ENCODE peak calls at places on chromosome 11, in five cellular contexts. Y is GM23338; X is testis; C is CD8-positive, alpha-beta memory T cell; T is breast epithelium. E is an unnamed sample.

GRCh38 chr11:13448876-13449275 is 14.1 kb downstream of the BTBD10 start:
- DNase-seq in Y (no peak), T (no peak), X (no peak), C (no peak), E (no peak)

GRCh38 chr11:10450451-10451398 is 4.3 kb upstream of the AMPD3 start:
- DNase-seq in X (peak), Y (peak), C (peak), T (peak), E (no peak)

GRCh38 chr11:117092951-117093590 is 5.2 kb downstream of the SIK3 start:
- DNase-seq in T (no peak), X (no peak), C (no peak), Y (no peak), E (no peak)

GRCh38 chr11:103601230-103601846 is 435.1 kb upstream of the DDI1 start:
- DNase-seq in X (peak), Y (peak), C (no peak), T (no peak), E (no peak)

GRCh38 chr11:108958446-108959123 is 293.7 kb downstream of the DDX10 start:
- DNase-seq in Y (no peak), C (no peak), X (no peak), T (no peak), E (no peak)

GRCh38 chr11:57566035-57566504 is 1.4 kb downstream of the UBE2L6 start:
- DNase-seq in C (peak), T (no peak), Y (no peak), X (peak), E (no peak)

GRCh38 chr11:6618117-6619020 is 853 bp downstream of the TPP1 start:
- DNase-seq in T (no peak), C (peak), Y (no peak), X (peak), E (peak)

GRCh38 chr11:47854667-47855066 is 6.5 kb upstream of the NUP160 start:
- DNase-seq in T (no peak), X (no peak), C (no peak), Y (no peak), E (no peak)

GRCh38 chr11:95443386-95443785 is 212.4 kb upstream of the SESN3 start:
- DNase-seq in X (no peak), C (no peak), Y (no peak), T (no peak), E (no peak)

GRCh38 chr11:28535677-28536076 is 427.5 kb downstream of the METTL15 start:
- DNase-seq in T (no peak), X (no peak), Y (no peak), C (no peak), E (no peak)

GRCh38 chr11:9565822-9566560 is 7.5 kb upstream of the WEE1 start:
- DNase-seq in C (peak), T (peak), X (no peak), Y (peak), E (no peak)

GRCh38 chr11:19474954-19475811 is 234.4 kb upstream of the E2F8 start:
- DNase-seq in T (no peak), Y (no peak), C (no peak), X (no peak), E (peak)

GRCh38 chr11:69489031-69489745 is 7.7 kb downstream of the LINC01488 start:
- DNase-seq in X (peak), T (no peak), C (no peak), Y (no peak), E (no peak)

GRCh38 chr11:17547932-17548331 is 873 bp downstream of the OTOG start:
- DNase-seq in X (no peak), Y (peak), C (no peak), T (no peak), E (no peak)

GRCh38 chr11:13042873-13043338 is 33.8 kb downstream of the RASSF10 start:
- DNase-seq in X (no peak), Y (peak), C (no peak), T (no peak), E (no peak)

GRCh38 chr11:123188508-123189165 is 6.4 kb downstream of the CLMP start:
- DNase-seq in Y (no peak), T (peak), X (peak), C (no peak), E (peak)

GRCh38 chr11:86592047-86592564 is 80.3 kb downstream of the ME3 start:
- DNase-seq in C (no peak), Y (no peak), X (no peak), T (no peak), E (no peak)

GRCh38 chr11:62358273-62358672 is 21.0 kb downstream of the ASRGL1 start:
- DNase-seq in X (no peak), C (no peak), T (no peak), Y (no peak), E (no peak)

GRCh38 chr11:76654310-76654851 is 16.2 kb downstream of the LRRC32 start:
- DNase-seq in X (peak), C (no peak), Y (no peak), T (no peak), E (no peak)

GRCh38 chr11:130237282-130238006 is 77.3 kb downstream of the ZBTB44 start:
- DNase-seq in C (no peak), T (no peak), X (no peak), Y (no peak), E (no peak)

GRCh38 chr11:504053-504993 is 2.7 kb downstream of the RNH1 start:
- DNase-seq in T (no peak), X (peak), Y (peak), C (no peak), E (no peak)
- H3K27ac ChIP-seq in T (peak), X (peak), Y (no peak), C (peak), E (peak)

GRCh38 chr11:5235364-5236095 is 1.2 kb upstream of the HBD start:
- DNase-seq in Y (no peak), X (no peak), T (no peak), C (no peak), E (no peak)
- H3K27ac ChIP-seq in Y (no peak), X (no peak), T (no peak), C (no peak), E (no peak)

GRCh38 chr11:59807047-59807446 is 3.5 kb downstream of the MRPL16 start:
- DNase-seq in T (no peak), X (no peak), C (no peak), Y (no peak), E (no peak)

GRCh38 chr11:59813364-59813763 is 2.8 kb upstream of the MRPL16 start:
- DNase-seq in T (no peak), Y (no peak), X (no peak), C (no peak), E (no peak)

GRCh38 chr11:59812220-59812619 is 1.6 kb upstream of the MRPL16 start:
- DNase-seq in X (no peak), Y (no peak), T (no peak), C (no peak), E (no peak)

GRCh38 chr11:59810911-59811259 is 307 bp upstream of the MRPL16 start:
- DNase-seq in C (no peak), Y (no peak), T (no peak), X (no peak), E (no peak)

GRCh38 chr11:59810189-59810910 is at the start of gene MRPL16:
- DNase-seq in C (peak), X (peak), Y (peak), T (peak), E (peak)
- H3K27ac ChIP-seq in C (peak), X (peak), Y (peak), T (peak), E (no peak)

GRCh38 chr11:66567787-66568123 is 651 bp downstream of the CTSF start:
- DNase-seq in Y (no peak), X (no peak), T (no peak), C (no peak), E (no peak)

GRCh38 chr11:66569076-66569475 is 670 bp upstream of the CTSF start:
- DNase-seq in T (no peak), Y (no peak), C (no peak), X (no peak), E (no peak)

GRCh38 chr11:66568124-66568916 is at the start of gene CTSF:
- DNase-seq in Y (peak), T (peak), C (peak), X (peak), E (no peak)

GRCh38 chr11:66570826-66571222 is 2.4 kb upstream of the CTSF start:
- DNase-seq in X (no peak), Y (peak), C (no peak), T (no peak), E (no peak)

GRCh38 chr11:66570117-66570825 is 1.9 kb upstream of the CTSF start:
- DNase-seq in T (no peak), Y (peak), C (no peak), X (no peak), E (no peak)
- H3K27ac ChIP-seq in T (no peak), Y (peak), C (no peak), X (no peak), E (no peak)

DNA sequence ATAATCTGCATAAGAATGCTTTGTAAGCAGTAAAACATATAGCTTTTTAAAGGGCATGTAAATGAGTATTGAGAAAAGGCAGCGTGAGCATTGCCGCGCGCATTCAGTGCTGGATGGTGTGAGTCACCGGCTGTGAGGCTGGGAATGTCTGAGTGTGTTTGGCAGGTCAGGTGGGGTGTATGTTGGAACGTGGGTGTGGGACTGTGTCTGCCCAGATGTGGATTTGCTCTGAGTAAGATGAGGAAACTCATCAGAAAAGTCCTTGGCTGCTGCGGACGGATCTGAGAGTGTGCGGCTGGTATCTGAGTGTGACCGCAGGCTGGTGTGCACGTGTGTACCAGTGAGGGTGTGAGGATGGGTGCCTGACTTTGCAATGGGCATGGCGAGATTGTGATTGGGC is 66.2 kb upstream of the NECTIN1 start:
- DNase-seq in C (no peak), X (no peak), Y (no peak), T (no peak), E (no peak)
- H3K27ac ChIP-seq in C (no peak), X (no peak), Y (no peak), T (no peak), E (no peak)

GRCh38 chr11:73152086-73152853 is 10.2 kb upstream of the FCHSD2 start:
- DNase-seq in C (no peak), T (no peak), X (no peak), Y (no peak), E (no peak)

GRCh38 chr11:73156114-73156513 is 14.0 kb upstream of the FCHSD2 start:
- DNase-seq in C (no peak), Y (no peak), X (no peak), T (no peak), E (no peak)

GRCh38 chr11:73151371-73151870 is 9.3 kb upstream of the FCHSD2 start:
- DNase-seq in T (no peak), Y (no peak), X (no peak), C (no peak), E (no peak)

GRCh38 chr11:73154178-73154577 is 12.1 kb upstream of the FCHSD2 start:
- DNase-seq in X (no peak), C (no peak), T (no peak), Y (no peak), E (no peak)

DNA sequence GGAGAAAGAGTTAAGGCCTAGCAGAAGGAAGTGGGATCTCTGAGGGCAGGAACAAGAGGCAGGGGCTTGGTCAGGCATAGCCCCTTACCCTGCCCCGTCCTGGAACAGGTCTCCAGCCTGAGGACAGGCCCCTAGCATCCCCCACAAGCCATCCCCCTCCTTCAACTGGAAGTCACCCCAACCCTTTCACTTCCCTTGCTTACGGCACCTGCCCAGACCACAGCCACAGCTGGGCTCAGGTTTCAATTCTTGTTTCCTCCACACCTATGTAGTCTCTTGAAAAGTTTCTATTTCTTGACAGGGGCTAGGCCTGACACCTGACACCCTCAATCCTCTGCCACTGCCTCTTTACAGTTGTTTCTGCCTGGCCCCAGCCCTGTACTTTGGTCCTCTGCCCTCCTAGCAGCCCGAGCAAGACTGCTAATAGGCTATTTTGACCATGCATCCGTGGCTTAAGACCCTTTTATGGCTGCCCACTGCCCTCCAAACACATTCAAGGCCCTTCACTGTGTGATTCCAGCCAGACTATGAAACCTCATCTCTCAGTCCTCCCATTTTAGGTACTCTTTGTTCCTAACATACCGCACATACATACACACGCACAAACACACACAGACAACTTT is 10.9 kb upstream of the FCHSD2 start:
- DNase-seq in T (no peak), Y (peak), C (no peak), X (no peak), E (no peak)
- H3K27ac ChIP-seq in T (no peak), Y (no peak), C (no peak), X (no peak), E (peak)

GRCh38 chr11:7683571-7683970 is 10.3 kb upstream of the CYB5R2 start:
- DNase-seq in Y (no peak), T (no peak), X (no peak), C (no peak), E (no peak)
- H3K27ac ChIP-seq in Y (no peak), T (no peak), X (no peak), C (no peak), E (no peak)

GRCh38 chr11:15819679-15820286 is 536.6 kb downstream of the SOX6 start:
- DNase-seq in Y (peak), C (no peak), T (peak), X (peak), E (peak)

GRCh38 chr11:15826008-15826650 is 530.2 kb downstream of the SOX6 start:
- DNase-seq in C (no peak), X (no peak), Y (no peak), T (no peak), E (no peak)

GRCh38 chr11:15821471-15821870 is 534.9 kb downstream of the SOX6 start:
- DNase-seq in Y (no peak), X (no peak), C (no peak), T (no peak), E (no peak)

GRCh38 chr11:15826826-15827225 is 529.5 kb downstream of the SOX6 start:
- DNase-seq in C (no peak), X (peak), T (no peak), Y (peak), E (peak)

GRCh38 chr11:15824060-15824459 is 532.3 kb downstream of the SOX6 start:
- DNase-seq in C (no peak), T (no peak), X (no peak), Y (no peak), E (no peak)
- H3K27ac ChIP-seq in C (no peak), T (no peak), X (no peak), Y (no peak), E (no peak)

GRCh38 chr11:66476841-66477251 is 3.4 kb upstream of the DPP3 start:
- DNase-seq in C (no peak), X (no peak), Y (peak), T (no peak), E (no peak)

GRCh38 chr11:66477256-66478201 is 2.7 kb upstream of the DPP3 start:
- DNase-seq in C (no peak), X (no peak), Y (peak), T (no peak), E (no peak)

GRCh38 chr11:66479741-66480115 is 506 bp upstream of the DPP3 start:
- DNase-seq in T (no peak), C (no peak), X (no peak), Y (no peak), E (no peak)

GRCh38 chr11:66480116-66480938 is at the start of gene DPP3:
- DNase-seq in T (peak), C (peak), Y (peak), X (peak), E (peak)

DNA sequence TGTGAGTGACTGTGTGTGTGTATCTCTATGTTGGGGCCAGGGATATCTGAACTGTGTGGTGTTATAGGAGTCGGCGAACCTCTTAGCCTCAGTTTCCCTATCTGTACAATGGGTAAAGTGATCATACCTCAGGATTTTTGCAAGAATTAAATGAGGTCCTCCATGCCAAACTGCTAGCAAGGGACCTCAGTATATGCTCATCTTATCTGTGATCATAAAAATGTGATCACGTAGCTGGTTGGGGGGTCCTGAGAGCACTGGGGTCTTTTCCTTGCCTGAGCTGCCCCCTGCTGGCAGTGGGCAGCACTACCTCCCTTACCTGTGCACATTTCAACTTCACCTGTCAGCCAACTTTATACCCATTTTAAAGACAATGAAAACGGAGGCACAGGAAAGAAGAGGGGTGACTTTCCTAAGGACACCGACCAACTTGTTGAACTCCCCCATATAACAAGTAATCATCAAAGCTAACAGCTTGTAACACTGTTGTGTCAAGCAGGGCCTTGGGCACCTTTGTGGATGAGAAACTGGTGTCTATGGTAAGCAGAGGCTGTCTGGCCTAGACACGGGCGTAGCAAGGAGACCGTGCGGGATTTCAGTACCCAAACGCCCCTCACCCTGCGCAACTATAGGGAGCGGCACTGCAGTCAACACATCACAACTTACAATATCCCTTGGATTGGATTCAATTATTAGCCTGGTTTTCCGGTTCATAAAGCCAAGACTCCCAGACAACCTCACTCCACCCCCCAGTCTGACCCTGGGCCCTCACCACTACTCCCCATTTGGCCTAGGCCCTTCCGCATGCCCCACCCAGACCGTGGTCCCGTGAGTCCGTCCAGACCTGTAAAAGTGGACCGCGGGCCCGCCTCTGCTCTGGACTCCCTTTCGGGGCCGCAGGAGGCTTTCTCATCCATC is 1.2 kb upstream of the DPP3 start:
- DNase-seq in Y (peak), X (peak), T (peak), C (peak), E (peak)
- H3K27ac ChIP-seq in Y (peak), X (peak), T (peak), C (peak), E (peak)

GRCh38 chr11:60197442-60197841 is 14.6 kb upstream of the MS4A6A start:
- DNase-seq in Y (no peak), X (no peak), T (no peak), C (no peak), E (no peak)

GRCh38 chr11:60194511-60194910 is 11.6 kb upstream of the MS4A6A start:
- DNase-seq in Y (no peak), C (no peak), X (no peak), T (no peak), E (no peak)

GRCh38 chr11:60193687-60194433 is 11.0 kb upstream of the MS4A6A start:
- DNase-seq in C (peak), T (no peak), X (peak), Y (peak), E (peak)

DNA sequence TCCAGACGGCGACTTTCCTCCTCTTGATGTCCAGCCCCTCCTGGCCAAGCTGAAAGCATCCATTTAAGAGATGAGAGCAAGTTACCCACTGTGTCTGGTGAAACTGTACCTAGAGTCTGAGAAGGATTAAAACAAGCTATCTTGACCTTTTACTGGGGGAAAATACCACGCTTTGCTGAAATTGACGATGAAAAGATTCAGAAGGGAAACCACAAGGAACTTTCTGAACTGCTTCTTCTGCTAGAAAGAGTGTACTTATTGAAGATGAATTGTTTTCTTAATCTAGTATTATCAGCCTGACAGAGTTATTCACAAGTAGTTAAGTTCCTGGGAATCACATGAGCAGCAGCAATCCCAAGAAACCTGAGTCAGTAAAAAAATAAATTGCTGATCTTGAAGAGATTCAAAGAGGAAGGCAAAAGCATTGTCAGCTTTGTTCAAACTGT is 13.1 kb upstream of the MS4A6A start:
- DNase-seq in T (no peak), X (no peak), C (no peak), Y (no peak), E (no peak)
- H3K27ac ChIP-seq in T (no peak), X (peak), C (peak), Y (no peak), E (no peak)

E was measured in caudate nucleus.